ENCODE peak calls at places on chromosomes 13 and 19, in seven cellular contexts. B is cardiac fibroblast, M is left lung, L is cardiac muscle cell, W is type B pancreatic cell, J is B cell, I is AG10803. H is an unnamed sample.

GRCh38 chr13:85366759-85367417 is 432.3 kb downstream of the SLITRK6 start:
- DNase-seq in B (peak; percentile 1), M (no peak), L (peak; percentile 16), W (no peak), J (no peak), I (no peak), H (no peak)

GRCh38 chr13:83943530-83944279 is 61.4 kb upstream of the SLITRK1 start:
- DNase-seq in B (no peak), M (no peak), L (peak; percentile 2), W (no peak), J (no peak), I (no peak), H (no peak)

GRCh38 chr19:13037161-13037560 is 41.9 kb downstream of the NFIX start:
- DNase-seq in B (peak; percentile 95), M (no peak), L (peak; percentile 85), W (no peak), J (no peak), I (peak; percentile 89), H (no peak)

GRCh38 chr19:12784871-12785430 is 6.3 kb upstream of the JUNB start:
- DNase-seq in B (peak; percentile 34), M (no peak), L (peak; percentile 21), W (no peak), J (peak; percentile 49), I (peak; percentile 46), H (no peak)

GRCh38 chr13:111573362-111573761 is 252.9 kb downstream of the TEX29 start:
- DNase-seq in B (no peak), M (no peak), L (no peak), W (no peak), J (no peak), I (no peak), H (no peak)

GRCh38 chr13:80341098-80341701 is at the start of gene SPRY2:
- DNase-seq in B (peak; percentile 98), M (peak; percentile 95), L (peak; percentile 98), W (peak; percentile 92), J (peak; percentile 59), I (peak; percentile 96), H (peak; percentile 90)

GRCh38 chr19:35718345-35719041 is 690 bp downstream of the KMT2B start:
- DNase-seq in B (peak; percentile 16), M (peak; percentile 88), L (peak; percentile 24), W (no peak), J (peak; percentile 51), I (peak; percentile 11), H (peak; percentile 45)

GRCh38 chr13:29884671-29885424 is 34.4 kb upstream of the UBL3 start:
- DNase-seq in B (peak; percentile 19), M (no peak), L (peak; percentile 47), W (no peak), J (no peak), I (no peak), H (peak; percentile 15)

GRCh38 chr19:17755977-17756670 is 4.8 kb downstream of the FCHO1 start:
- DNase-seq in B (peak; percentile 47), M (no peak), L (peak; percentile 58), W (no peak), J (peak; percentile 78), I (no peak), H (peak; percentile 59)

GRCh38 chr19:1873524-1874473 is 10.4 kb upstream of the KLF16 start:
- DNase-seq in B (no peak), M (no peak), L (no peak), W (no peak), J (no peak), I (no peak), H (no peak)

GRCh38 chr13:111630411-111630810 is 310.0 kb downstream of the TEX29 start:
- DNase-seq in B (no peak), M (no peak), L (no peak), W (peak; percentile 56), J (no peak), I (no peak), H (no peak)

GRCh38 chr19:32858559-32858958 is 11.0 kb downstream of the SLC7A9 start:
- DNase-seq in B (no peak), M (peak; percentile 35), L (no peak), W (no peak), J (no peak), I (no peak), H (no peak)

GRCh38 chr19:17579523-17580244 is 24.2 kb downstream of the COLGALT1 start:
- DNase-seq in B (peak; percentile 83), M (peak; percentile 85), L (peak; percentile 67), W (no peak), J (peak; percentile 58), I (peak; percentile 40), H (peak; percentile 68)

GRCh38 chr13:113906566-113906965 is 42.7 kb upstream of the GAS6 start:
- DNase-seq in B (no peak), M (no peak), L (no peak), W (peak; percentile 49), J (no peak), I (no peak), H (no peak)

GRCh38 chr13:80685942-80686341 is 345.0 kb upstream of the SPRY2 start:
- DNase-seq in B (no peak), M (no peak), L (no peak), W (no peak), J (peak; percentile 19), I (no peak), H (no peak)

GRCh38 chr13:99403458-99403971 is 96.3 kb upstream of the GPR183 start:
- DNase-seq in B (no peak), M (no peak), L (no peak), W (no peak), J (no peak), I (no peak), H (no peak)

GRCh38 chr19:50050406-50051223 is 24.8 kb downstream of the ZNF473 start:
- DNase-seq in B (peak; percentile 76), M (peak; percentile 91), L (peak; percentile 85), W (peak; percentile 74), J (peak; percentile 84), I (peak; percentile 81), H (no peak)

GRCh38 chr19:42488783-42489521 is 39.3 kb downstream of the CEACAM1 start:
- DNase-seq in B (no peak), M (no peak), L (no peak), W (no peak), J (no peak), I (no peak), H (no peak)

DNA sequence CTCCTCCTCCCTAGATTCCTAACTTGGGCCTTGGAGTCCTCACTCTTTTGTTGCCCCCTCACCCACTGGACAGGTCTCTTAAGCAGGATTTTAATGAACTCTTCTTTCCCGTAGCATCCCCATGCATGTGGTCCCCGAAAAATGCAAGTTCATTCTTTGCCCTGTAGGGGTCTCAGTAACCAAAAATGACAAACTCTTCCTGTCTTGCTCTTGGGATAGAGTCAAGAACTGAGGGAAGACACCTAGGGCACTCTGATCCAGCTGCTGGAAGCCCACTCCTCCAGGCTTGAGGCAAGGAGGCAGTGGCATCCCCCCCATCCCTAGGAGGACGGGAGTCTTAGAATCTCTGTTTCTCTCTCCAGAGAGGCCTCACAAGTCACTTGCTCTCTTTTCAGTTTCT is 987.0 kb downstream of the DIAPH3 start:
- DNase-seq in B (no peak), M (no peak), L (no peak), W (no peak), J (no peak), I (no peak), H (no peak)
- TF ChIP-seq CTCF in B (peak; percentile 6), M (no peak), L (no peak), W (peak; percentile 50), J (no peak), I (peak; percentile 2), H (peak; percentile 13)

GRCh38 chr13:31261241-31261640 is 61.5 kb downstream of the B3GLCT start:
- DNase-seq in B (no peak), M (no peak), L (no peak), W (no peak), J (no peak), I (no peak), H (no peak)

GRCh38 chr13:31267126-31267784 is 67.5 kb downstream of the B3GLCT start:
- DNase-seq in B (no peak), M (no peak), L (peak; percentile 13), W (no peak), J (no peak), I (no peak), H (no peak)

GRCh38 chr13:31264146-31264545 is 64.4 kb downstream of the B3GLCT start:
- DNase-seq in B (peak; percentile 2), M (no peak), L (peak; percentile 9), W (no peak), J (no peak), I (no peak), H (no peak)

DNA sequence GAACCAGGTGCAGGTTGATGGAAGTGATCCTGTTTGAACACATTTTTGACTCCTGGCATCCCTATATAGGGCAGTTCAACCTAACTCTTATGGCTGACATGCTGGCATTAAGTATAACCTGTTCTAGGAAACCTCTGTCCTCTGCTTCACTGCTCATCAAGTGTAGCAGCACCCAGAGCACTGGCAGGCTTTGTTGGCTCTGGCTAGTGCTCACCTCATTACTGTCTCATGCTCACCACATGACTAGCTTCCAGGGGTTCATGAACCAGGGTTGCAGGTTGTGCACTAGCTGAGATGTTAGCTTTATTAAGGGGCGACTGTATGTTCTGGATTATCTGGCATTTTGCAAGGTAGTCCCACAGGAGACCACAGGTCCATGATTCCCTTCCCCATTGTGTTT is 63.6 kb downstream of the B3GLCT start:
- DNase-seq in B (no peak), M (no peak), L (no peak), W (no peak), J (no peak), I (no peak), H (no peak)
- TF ChIP-seq CTCF in B (no peak), M (no peak), L (no peak), W (no peak), J (no peak), I (no peak), H (no peak)

GRCh38 chr19:4374451-4375163 is 25.7 kb downstream of the SH3GL1 start:
- DNase-seq in B (peak; percentile 95), M (peak; percentile 94), L (peak; percentile 84), W (no peak), J (no peak), I (peak; percentile 93), H (no peak)
- TF ChIP-seq CTCF in B (peak; percentile 47), M (peak; percentile 17), L (no peak), W (no peak), J (no peak), I (no peak), H (no peak)

GRCh38 chr19:29685326-29685725 is 20.1 kb downstream of the PLEKHF1 start:
- DNase-seq in B (no peak), M (no peak), L (peak; percentile 40), W (no peak), J (no peak), I (peak; percentile 66), H (no peak)

GRCh38 chr19:29681422-29682235 is 16.4 kb downstream of the PLEKHF1 start:
- DNase-seq in B (no peak), M (peak; percentile 54), L (peak; percentile 57), W (no peak), J (no peak), I (peak; percentile 77), H (no peak)

GRCh38 chr19:29680937-29681336 is 15.7 kb downstream of the PLEKHF1 start:
- DNase-seq in B (no peak), M (no peak), L (no peak), W (no peak), J (no peak), I (no peak), H (no peak)

GRCh38 chr19:29682236-29682895 is 17.1 kb downstream of the PLEKHF1 start:
- DNase-seq in B (no peak), M (peak; percentile 40), L (no peak), W (no peak), J (no peak), I (no peak), H (no peak)

DNA sequence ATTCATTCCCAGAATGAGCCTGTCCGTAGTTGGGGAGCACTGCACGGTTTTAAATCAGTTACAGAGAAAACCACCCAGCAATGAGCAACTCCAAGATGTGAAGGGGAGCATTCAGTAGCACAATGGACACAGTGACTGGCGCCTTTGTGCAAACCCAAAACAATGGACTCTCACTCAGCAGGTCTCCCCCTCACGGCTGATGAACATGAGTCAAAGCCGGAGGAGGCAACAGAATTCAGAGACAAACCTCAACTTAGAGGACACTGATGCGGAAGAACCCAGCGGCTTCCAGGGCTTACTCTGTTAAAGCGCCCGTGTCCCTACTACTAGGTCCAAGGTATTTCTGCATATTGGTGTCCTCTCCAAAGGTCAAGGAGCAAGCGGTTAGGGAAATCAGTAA is 17.7 kb downstream of the PLEKHF1 start:
- DNase-seq in B (peak; percentile 74), M (no peak), L (peak; percentile 34), W (no peak), J (no peak), I (no peak), H (no peak)
- TF ChIP-seq CTCF in B (no peak), M (no peak), L (no peak), W (no peak), J (no peak), I (no peak), H (no peak)

H was measured in endothelial cell.